ENCODE peak calls at places on chromosomes 7 and 10, in nine cellular contexts. One of them, this sample, is unnamed.

GRCh38 chr10:58921366-58921947 is 255.0 kb upstream of the PHYHIPL start:
- DNase-seq in IMR-90: no peak
- DNase-seq in ovary: no peak
- DNase-seq in transverse colon: no peak
- DNase-seq in GM12891: no peak
- DNase-seq in adrenal gland: no peak
- DNase-seq in sigmoid colon: no peak
- DNase-seq in Peyer's patch: no peak
- DNase-seq in K562: no peak
- DNase-seq in this sample: no peak

GRCh38 chr10:93080350-93081046 is 6.8 kb downstream of the CYP26A1 start:
- DNase-seq in IMR-90: peak; percentile 37
- DNase-seq in ovary: peak; percentile 52
- DNase-seq in transverse colon: peak; percentile 52
- DNase-seq in GM12891: peak; percentile 62
- DNase-seq in adrenal gland: peak; percentile 53
- DNase-seq in sigmoid colon: no peak
- DNase-seq in Peyer's patch: peak; percentile 31
- DNase-seq in K562: peak; percentile 75
- DNase-seq in this sample: peak; percentile 23

GRCh38 chr10:121669010-121669366 is 70.7 kb upstream of the FGFR2 start:
- DNase-seq in IMR-90: no peak
- DNase-seq in ovary: no peak
- DNase-seq in transverse colon: no peak
- DNase-seq in GM12891: no peak
- DNase-seq in adrenal gland: no peak
- DNase-seq in sigmoid colon: no peak
- DNase-seq in Peyer's patch: no peak
- DNase-seq in K562: no peak
- DNase-seq in this sample: no peak

GRCh38 chr10:118850418-118851061 is 95.8 kb upstream of the CACUL1 start:
- DNase-seq in IMR-90: peak; percentile 36
- DNase-seq in ovary: peak; percentile 28
- DNase-seq in transverse colon: peak; percentile 73
- DNase-seq in GM12891: peak; percentile 24
- DNase-seq in adrenal gland: peak; percentile 86
- DNase-seq in sigmoid colon: no peak
- DNase-seq in Peyer's patch: peak; percentile 35
- DNase-seq in K562: peak; percentile 40
- DNase-seq in this sample: peak; percentile 91

GRCh38 chr10:48459270-48460147 is 145.4 kb downstream of the ARHGAP22 start:
- DNase-seq in IMR-90: no peak
- DNase-seq in ovary: no peak
- DNase-seq in transverse colon: no peak
- DNase-seq in GM12891: no peak
- DNase-seq in adrenal gland: no peak
- DNase-seq in sigmoid colon: peak; percentile 60
- DNase-seq in Peyer's patch: no peak
- DNase-seq in K562: no peak
- DNase-seq in this sample: no peak

GRCh38 chr10:48511855-48512191 is 93.0 kb downstream of the ARHGAP22 start:
- DNase-seq in IMR-90: no peak
- DNase-seq in ovary: no peak
- DNase-seq in transverse colon: no peak
- DNase-seq in GM12891: no peak
- DNase-seq in adrenal gland: no peak
- DNase-seq in sigmoid colon: no peak
- DNase-seq in Peyer's patch: no peak
- DNase-seq in K562: no peak
- DNase-seq in this sample: no peak

GRCh38 chr7:15041226-15041625 is 138.7 kb upstream of the DGKB start:
- DNase-seq in IMR-90: peak; percentile 21
- DNase-seq in ovary: no peak
- DNase-seq in transverse colon: no peak
- DNase-seq in GM12891: no peak
- DNase-seq in adrenal gland: no peak
- DNase-seq in sigmoid colon: no peak
- DNase-seq in Peyer's patch: no peak
- DNase-seq in K562: no peak
- DNase-seq in this sample: no peak

GRCh38 chr10:7107287-7107686 is 303.5 kb downstream of the SFMBT2 start:
- DNase-seq in IMR-90: peak; percentile 83
- DNase-seq in ovary: no peak
- DNase-seq in transverse colon: no peak
- DNase-seq in GM12891: no peak
- DNase-seq in adrenal gland: no peak
- DNase-seq in sigmoid colon: no peak
- DNase-seq in Peyer's patch: no peak
- DNase-seq in K562: no peak
- DNase-seq in this sample: no peak

DNA sequence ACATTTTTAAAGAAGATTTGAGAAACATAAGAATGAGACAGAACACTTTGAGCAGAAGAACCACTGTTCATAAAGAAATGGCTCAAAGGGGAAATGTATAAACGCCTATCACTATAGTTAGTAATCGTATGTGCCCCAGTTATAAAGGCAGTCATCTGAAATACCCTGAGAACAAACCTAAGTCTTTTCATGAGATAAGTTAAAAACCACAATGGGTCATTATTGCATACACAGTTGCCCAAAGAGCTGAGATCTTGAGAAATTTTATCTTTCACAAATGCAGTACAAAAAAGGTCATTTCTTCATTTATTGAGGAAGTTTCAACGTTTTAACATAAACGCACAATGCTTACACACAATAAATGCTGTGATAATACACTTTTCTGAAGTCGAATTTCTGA is 114.5 kb downstream of the MICU1 start:
- DNase-seq in IMR-90: no peak
- DNase-seq in ovary: no peak
- DNase-seq in transverse colon: no peak
- DNase-seq in GM12891: no peak
- DNase-seq in adrenal gland: no peak
- DNase-seq in sigmoid colon: no peak
- DNase-seq in Peyer's patch: no peak
- DNase-seq in K562: no peak
- DNase-seq in this sample: no peak
- TF ChIP-seq POLR2A in IMR-90: no peak
- TF ChIP-seq POLR2A in ovary: no peak
- TF ChIP-seq POLR2A in transverse colon: no peak
- TF ChIP-seq POLR2A in GM12891: no peak
- TF ChIP-seq POLR2A in adrenal gland: no peak
- TF ChIP-seq POLR2A in sigmoid colon: no peak
- TF ChIP-seq POLR2A in Peyer's patch: no peak
- TF ChIP-seq POLR2A in K562: no peak
- TF ChIP-seq POLR2A in this sample: no peak

DNA sequence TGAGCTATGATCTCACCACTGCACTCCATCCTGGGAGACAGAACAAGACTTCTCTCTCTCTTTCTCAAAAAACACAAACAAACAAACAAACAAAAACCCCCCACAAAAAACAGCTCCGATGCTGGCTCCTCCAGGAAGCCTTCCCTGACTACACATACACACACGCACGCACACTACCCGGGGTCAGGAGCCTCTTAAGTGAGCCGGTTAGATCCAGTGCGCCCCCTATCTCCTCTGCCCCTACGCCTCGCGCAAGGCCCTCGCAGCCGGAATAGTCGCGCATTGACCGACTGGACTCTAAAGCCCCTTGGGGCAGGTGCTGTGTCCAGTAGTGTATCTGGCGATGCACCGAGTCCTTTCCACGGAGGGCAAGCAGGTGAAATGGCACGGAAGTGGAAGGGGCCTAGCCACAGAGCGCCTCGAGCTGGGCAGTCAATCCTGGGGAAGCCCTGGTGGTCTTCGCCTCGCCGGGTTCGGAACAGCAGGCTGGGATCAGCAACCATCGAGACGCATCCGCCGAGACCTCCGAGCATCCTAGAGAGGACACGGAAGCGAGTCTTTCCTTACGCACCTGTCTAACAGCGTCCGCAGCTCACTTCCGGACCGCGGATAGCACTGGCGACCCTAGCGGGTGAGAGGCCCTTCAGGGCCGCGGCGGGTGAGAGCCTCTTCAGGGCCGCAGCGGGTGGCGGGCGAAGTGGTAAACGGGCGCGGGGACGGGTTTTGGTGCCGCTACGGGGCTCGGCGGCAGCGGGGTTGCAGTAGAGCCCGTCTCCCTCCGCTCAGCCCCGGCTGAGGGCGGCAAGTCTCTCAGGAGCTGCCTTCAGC is at the start of gene ZSCAN25:
- DNase-seq in IMR-90: peak; percentile 92
- DNase-seq in ovary: peak; percentile 90
- DNase-seq in transverse colon: peak; percentile 93
- DNase-seq in GM12891: peak; percentile 90
- DNase-seq in adrenal gland: peak; percentile 87
- DNase-seq in sigmoid colon: peak; percentile 92
- DNase-seq in Peyer's patch: peak; percentile 87
- DNase-seq in K562: peak; percentile 96
- DNase-seq in this sample: peak; percentile 96
- TF ChIP-seq POLR2A in IMR-90: peak; percentile 72
- TF ChIP-seq POLR2A in ovary: peak; percentile 44
- TF ChIP-seq POLR2A in transverse colon: peak; percentile 79
- TF ChIP-seq POLR2A in GM12891: peak; percentile 89
- TF ChIP-seq POLR2A in adrenal gland: peak; percentile 76
- TF ChIP-seq POLR2A in sigmoid colon: peak; percentile 51
- TF ChIP-seq POLR2A in Peyer's patch: peak; percentile 59
- TF ChIP-seq POLR2A in K562: peak; percentile 96
- TF ChIP-seq POLR2A in this sample: no peak

DNA sequence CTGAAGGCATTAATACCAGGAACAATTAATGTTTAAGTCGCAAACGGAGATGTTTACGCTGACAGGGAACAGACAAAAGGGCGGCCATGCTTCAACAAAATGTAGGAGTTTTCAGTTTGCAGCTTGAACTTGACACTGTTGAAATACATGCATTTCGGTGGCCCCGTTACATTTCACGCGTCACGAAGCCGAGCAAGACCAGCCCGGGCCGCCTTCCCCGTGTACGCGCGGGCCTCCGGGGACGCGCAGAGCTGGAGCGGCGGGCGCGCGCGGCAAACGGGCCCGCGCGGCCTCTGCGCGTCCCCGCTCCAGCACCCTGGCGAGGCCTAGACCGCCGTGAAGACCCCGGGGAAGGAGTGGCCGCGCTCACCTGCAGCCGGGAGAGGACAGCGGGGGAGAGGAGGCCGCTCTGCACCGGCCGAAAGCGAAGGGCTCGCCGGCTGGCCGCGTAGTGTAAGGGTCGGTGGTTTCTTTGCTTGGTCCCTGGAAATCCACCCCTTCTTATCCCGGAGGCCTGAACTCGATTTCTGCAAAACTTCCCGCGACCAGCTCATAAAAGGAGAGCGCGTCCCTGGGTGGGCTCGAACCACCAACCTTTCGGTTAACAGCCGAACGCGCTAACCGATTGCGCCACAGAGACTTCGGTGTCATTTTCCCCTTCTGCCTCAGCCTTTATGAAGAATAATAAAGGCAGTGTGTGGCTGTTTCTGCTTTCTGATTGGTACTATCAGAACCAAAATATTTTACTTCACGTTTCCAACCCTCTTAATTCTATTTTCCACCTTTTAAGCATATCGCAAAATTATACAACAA is 11.3 kb upstream of the EBLN1 start:
- DNase-seq in IMR-90: peak; percentile 91
- DNase-seq in ovary: peak; percentile 93
- DNase-seq in transverse colon: peak; percentile 83
- DNase-seq in GM12891: peak; percentile 56
- DNase-seq in adrenal gland: peak; percentile 82
- DNase-seq in sigmoid colon: peak; percentile 93
- DNase-seq in Peyer's patch: peak; percentile 80
- DNase-seq in K562: peak; percentile 89
- DNase-seq in this sample: peak; percentile 87
- TF ChIP-seq POLR2A in IMR-90: no peak
- TF ChIP-seq POLR2A in ovary: no peak
- TF ChIP-seq POLR2A in transverse colon: peak; percentile 32
- TF ChIP-seq POLR2A in GM12891: no peak
- TF ChIP-seq POLR2A in adrenal gland: peak; percentile 50
- TF ChIP-seq POLR2A in sigmoid colon: no peak
- TF ChIP-seq POLR2A in Peyer's patch: peak; percentile 18
- TF ChIP-seq POLR2A in K562: peak; percentile 70
- TF ChIP-seq POLR2A in this sample: no peak

GRCh38 chr7:102464577-102465280 is at the start of the genes ALKBH4 and LRWD1:
- DNase-seq in IMR-90: peak; percentile 87
- DNase-seq in ovary: peak; percentile 93
- DNase-seq in transverse colon: peak; percentile 95
- DNase-seq in GM12891: peak; percentile 100
- DNase-seq in adrenal gland: peak; percentile 94
- DNase-seq in sigmoid colon: peak; percentile 96
- DNase-seq in Peyer's patch: peak; percentile 92
- DNase-seq in K562: peak; percentile 100
- DNase-seq in this sample: peak; percentile 98
- TF ChIP-seq POLR2A in IMR-90: peak; percentile 88
- TF ChIP-seq POLR2A in ovary: peak; percentile 33
- TF ChIP-seq POLR2A in transverse colon: peak; percentile 59
- TF ChIP-seq POLR2A in GM12891: peak; percentile 75
- TF ChIP-seq POLR2A in adrenal gland: peak; percentile 77
- TF ChIP-seq POLR2A in sigmoid colon: peak; percentile 14
- TF ChIP-seq POLR2A in Peyer's patch: peak; percentile 38
- TF ChIP-seq POLR2A in K562: peak; percentile 86
- TF ChIP-seq POLR2A in this sample: no peak

DNA sequence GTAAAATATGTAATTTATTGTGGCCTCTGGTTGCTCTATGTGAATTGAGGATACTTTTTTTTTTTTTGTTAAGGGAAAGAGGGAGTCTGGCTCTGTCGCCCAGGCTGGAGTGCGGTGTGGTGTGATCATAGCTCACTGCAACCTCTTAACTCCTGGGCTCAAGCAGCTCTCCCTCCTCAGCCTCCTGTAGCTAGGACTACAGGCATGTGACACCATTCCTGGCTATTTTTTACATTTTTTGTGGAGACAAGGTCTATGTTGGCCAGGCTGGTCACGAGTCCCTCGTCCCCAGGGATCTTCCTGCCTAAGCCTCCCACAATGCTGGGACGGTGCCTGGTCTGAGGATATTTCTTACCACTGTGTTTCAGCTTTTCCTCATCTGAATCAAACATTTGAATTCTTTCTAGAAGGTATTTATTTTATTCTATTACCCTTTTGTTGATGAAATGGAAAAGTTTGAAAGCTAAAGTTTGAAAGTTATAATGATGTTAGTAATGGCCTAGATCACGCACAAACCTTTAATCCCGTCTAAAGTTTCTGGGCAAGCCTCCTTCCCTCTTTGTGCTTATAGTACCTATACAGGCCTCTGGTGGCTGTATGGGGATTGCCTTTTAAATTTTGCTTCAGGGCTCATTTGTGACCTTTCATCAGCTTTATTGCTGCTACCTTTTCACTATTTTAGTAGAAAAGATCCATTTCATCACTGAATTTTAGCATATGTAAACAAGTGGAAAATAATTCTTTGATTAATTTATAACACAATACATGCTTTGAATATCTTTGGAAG is 2.0 kb downstream of the IFRD1 start:
- DNase-seq in IMR-90: peak; percentile 42
- DNase-seq in ovary: peak; percentile 35
- DNase-seq in transverse colon: peak; percentile 29
- DNase-seq in GM12891: no peak
- DNase-seq in adrenal gland: peak; percentile 72
- DNase-seq in sigmoid colon: peak; percentile 88
- DNase-seq in Peyer's patch: no peak
- DNase-seq in K562: no peak
- DNase-seq in this sample: peak; percentile 95
- TF ChIP-seq POLR2A in IMR-90: peak; percentile 56
- TF ChIP-seq POLR2A in ovary: no peak
- TF ChIP-seq POLR2A in transverse colon: peak; percentile 47
- TF ChIP-seq POLR2A in GM12891: peak; percentile 24
- TF ChIP-seq POLR2A in adrenal gland: peak; percentile 89
- TF ChIP-seq POLR2A in sigmoid colon: peak; percentile 35
- TF ChIP-seq POLR2A in Peyer's patch: no peak
- TF ChIP-seq POLR2A in K562: no peak
- TF ChIP-seq POLR2A in this sample: peak; percentile 7